ENCODE peak calls at places on chromosomes 2 and 18, in five cellular contexts. Y is GM10248, R is endothelial cell, U is RWPE1, L is PC-3. S is an unnamed sample.

GRCh38 chr2:75604479-75604878 is 42.1 kb upstream of the MRPL19 start:
- DNase-seq in Y (no peak), R (no peak), U (no peak), L (peak), S (no peak)

GRCh38 chr2:238257786-238258700 is 18.2 kb upstream of the HES6 start:
- DNase-seq in Y (no peak), R (no peak), U (no peak), L (no peak), S (no peak)

GRCh38 chr2:43105586-43106562 is 120.5 kb downstream of the ZFP36L2 start:
- DNase-seq in Y (peak), R (no peak), U (no peak), L (peak), S (peak)

GRCh38 chr18:10927980-10928605 is 221.3 kb downstream of the PIEZO2 start:
- DNase-seq in Y (peak), R (no peak), U (no peak), L (no peak), S (peak)

GRCh38 chr2:74553892-74554820 is at the start of the genes DOK1 and LOXL3:
- DNase-seq in Y (peak), R (peak), U (peak), L (peak), S (peak)

GRCh38 chr2:105409717-105410116 is 10.9 kb upstream of the FHL2 start:
- DNase-seq in Y (no peak), R (no peak), U (peak), L (peak), S (no peak)

GRCh38 chr2:5453648-5454390 is 238.4 kb upstream of the SOX11 start:
- DNase-seq in Y (no peak), R (no peak), U (no peak), L (no peak), S (no peak)

GRCh38 chr18:48274301-48274700 is 134.9 kb downstream of the ZBTB7C start:
- DNase-seq in Y (no peak), R (no peak), U (no peak), L (peak), S (no peak)

GRCh38 chr2:35374845-35375244 is 980.7 kb upstream of the CRIM1 start:
- DNase-seq in Y (no peak), R (no peak), U (no peak), L (no peak), S (no peak)

GRCh38 chr2:86499326-86499725 is 58.2 kb downstream of the KDM3A start:
- DNase-seq in Y (no peak), R (no peak), U (no peak), L (peak), S (no peak)

GRCh38 chr2:238094438-238095022 is 5.6 kb upstream of the ESPNL start:
- DNase-seq in Y (no peak), R (no peak), U (no peak), L (no peak), S (no peak)

GRCh38 chr2:97766567-97766966 is 53.2 kb downstream of the ZAP70 start:
- DNase-seq in Y (no peak), R (no peak), U (no peak), L (no peak), S (no peak)

GRCh38 chr2:152480870-152481269 is 145.9 kb downstream of the FMNL2 start:
- DNase-seq in Y (no peak), R (no peak), U (no peak), L (no peak), S (no peak)

GRCh38 chr2:75592028-75592427 is 31.3 kb upstream of the EVA1A start:
- DNase-seq in Y (no peak), R (no peak), U (peak), L (peak), S (no peak)

GRCh38 chr2:226799211-226799975 is at the start of gene IRS1:
- DNase-seq in Y (peak), R (peak), U (peak), L (peak), S (peak)

GRCh38 chr2:218378053-218378452 is 4.0 kb upstream of the SLC11A1 start:
- DNase-seq in Y (no peak), R (no peak), U (no peak), L (no peak), S (no peak)

GRCh38 chr2:60516383-60516811 is 37.1 kb downstream of the BCL11A start:
- DNase-seq in Y (no peak), R (no peak), U (no peak), L (peak), S (no peak)

GRCh38 chr2:102383722-102384121 is 28.1 kb downstream of the IL18R1 start:
- DNase-seq in Y (no peak), R (no peak), U (no peak), L (no peak), S (no peak)

GRCh38 chr2:42230891-42231290 is 61.7 kb downstream of the EML4 start:
- DNase-seq in Y (no peak), R (no peak), U (no peak), L (no peak), S (no peak)

GRCh38 chr18:59189746-59190145 is 30.2 kb upstream of the GRP start:
- DNase-seq in Y (no peak), R (no peak), U (no peak), L (no peak), S (no peak)

GRCh38 chr2:187009483-187010239 is 160.7 kb upstream of the ZSWIM2 start:
- DNase-seq in Y (no peak), R (no peak), U (peak), L (peak), S (no peak)

GRCh38 chr2:8886197-8886508 is 48.7 kb upstream of the KIDINS220 start:
- DNase-seq in Y (no peak), R (no peak), U (no peak), L (no peak), S (no peak)

GRCh38 chr2:233013027-233013461 is at the start of gene NGEF:
- DNase-seq in Y (no peak), R (no peak), U (no peak), L (no peak), S (no peak)

GRCh38 chr2:222982909-222983265 is 69.1 kb upstream of the KCNE4 start:
- DNase-seq in Y (no peak), R (no peak), U (no peak), L (no peak), S (no peak)

GRCh38 chr2:128442891-128443302 is 124.2 kb upstream of the HS6ST1 start:
- DNase-seq in Y (no peak), R (peak), U (no peak), L (no peak), S (no peak)

GRCh38 chr2:71938108-71938507 is 209.6 kb downstream of the CYP26B1 start:
- DNase-seq in Y (no peak), R (no peak), U (no peak), L (no peak), S (no peak)

GRCh38 chr18:47754311-47755101 is 176.0 kb downstream of the SMAD2 start:
- DNase-seq in Y (peak), R (peak), U (no peak), L (peak), S (peak)

GRCh38 chr18:60503166-60503565 is 130.6 kb upstream of the MC4R start:
- DNase-seq in Y (no peak), R (no peak), U (no peak), L (no peak), S (no peak)
- TF ChIP-seq CTCF in Y (no peak), R (no peak), U (no peak), L (no peak), S (no peak)

DNA sequence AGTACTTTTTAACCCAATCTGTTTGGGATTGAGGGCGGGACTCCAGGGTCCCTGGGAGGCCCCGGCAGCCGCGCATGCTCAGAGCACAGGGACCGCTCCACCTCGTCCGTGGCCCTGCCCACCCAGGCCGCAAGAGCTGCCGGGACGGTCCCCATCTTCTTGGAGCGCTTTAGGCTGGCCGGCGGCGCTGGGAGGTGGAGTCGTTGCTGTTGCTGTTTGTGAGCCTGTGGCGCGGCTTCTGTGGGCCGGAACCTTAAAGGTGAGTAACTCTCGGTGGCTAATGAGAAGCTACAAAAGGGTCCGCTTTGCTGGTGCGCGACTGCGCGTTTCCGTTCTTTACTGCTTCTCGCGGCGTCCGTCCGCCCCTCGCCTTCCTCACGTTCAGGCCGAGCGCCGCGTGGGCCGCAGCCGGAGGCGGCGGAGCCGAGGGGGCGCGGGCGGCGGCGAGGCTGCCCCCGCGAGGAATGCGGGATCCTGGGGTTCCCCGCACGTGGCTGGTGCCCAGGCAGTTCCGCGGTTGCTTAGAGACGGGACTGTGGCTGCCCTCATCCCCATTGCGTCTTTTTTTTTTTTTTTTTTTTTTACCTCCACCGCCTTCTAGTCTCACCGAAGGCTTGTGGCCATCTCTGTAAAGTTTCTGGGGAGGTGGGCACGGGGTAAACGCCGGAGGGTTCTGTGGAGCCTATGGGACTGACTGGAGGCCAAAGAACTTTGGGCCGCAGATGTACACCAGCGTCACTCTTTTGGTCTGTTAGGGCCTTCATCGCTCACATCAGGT is at the start of gene SSB:
- DNase-seq in Y (peak), R (peak), U (peak), L (peak), S (peak)
- TF ChIP-seq CTCF in Y (no peak), R (no peak), U (no peak), L (no peak), S (no peak)

DNA sequence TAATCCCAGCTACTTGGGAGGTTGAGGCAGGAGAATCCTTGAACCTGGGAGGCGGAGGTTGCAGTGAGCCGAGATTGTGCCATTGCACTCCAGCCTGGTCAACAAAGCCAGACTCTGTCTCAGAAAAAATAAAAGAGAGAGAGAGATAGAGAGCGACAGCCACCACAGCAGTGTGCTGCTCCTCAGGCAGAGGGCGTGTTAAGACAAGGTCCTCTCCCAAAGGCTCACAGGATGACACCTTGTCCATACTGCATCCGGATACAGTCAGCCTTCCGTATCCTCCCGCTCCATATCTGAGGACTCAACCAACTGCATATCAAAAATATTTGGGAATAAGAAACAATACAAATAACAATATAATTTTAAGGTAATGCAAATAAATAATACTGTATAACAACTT is 20.1 kb downstream of the ARL4C start:
- DNase-seq in Y (no peak), R (no peak), U (no peak), L (no peak), S (no peak)
- TF ChIP-seq CTCF in Y (no peak), R (no peak), U (no peak), L (no peak), S (no peak)

DNA sequence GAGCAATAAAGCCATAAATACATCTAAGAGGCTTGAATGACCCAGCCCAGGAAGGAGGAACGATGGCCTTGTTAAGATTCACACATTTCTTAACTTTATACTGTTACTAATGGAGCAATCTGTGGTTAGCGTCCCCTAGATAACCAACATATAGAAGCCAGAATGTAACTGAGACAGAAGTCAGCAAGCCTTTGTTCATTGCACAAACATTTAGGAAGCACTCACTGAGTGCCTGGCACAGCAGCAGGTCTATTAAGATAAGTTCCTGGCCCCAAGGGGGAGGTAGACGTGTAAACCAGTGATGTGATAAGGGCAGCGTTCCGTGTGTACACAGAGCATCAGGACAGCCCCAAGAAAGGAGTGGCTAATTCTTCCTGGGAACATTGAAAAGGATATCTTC is 63.6 kb upstream of the ATL2 start:
- DNase-seq in Y (no peak), R (no peak), U (no peak), L (no peak), S (no peak)
- TF ChIP-seq CTCF in Y (no peak), R (no peak), U (no peak), L (no peak), S (no peak)

GRCh38 chr2:124534015-124534414 is 508.9 kb downstream of the CNTNAP5 start:
- DNase-seq in Y (no peak), R (no peak), U (no peak), L (no peak), S (no peak)

GRCh38 chr2:124524155-124524910 is 499.2 kb downstream of the CNTNAP5 start:
- DNase-seq in Y (no peak), R (no peak), U (no peak), L (no peak), S (no peak)

GRCh38 chr2:124533226-124533954 is 508.3 kb downstream of the CNTNAP5 start:
- DNase-seq in Y (no peak), R (no peak), U (no peak), L (no peak), S (no peak)

DNA sequence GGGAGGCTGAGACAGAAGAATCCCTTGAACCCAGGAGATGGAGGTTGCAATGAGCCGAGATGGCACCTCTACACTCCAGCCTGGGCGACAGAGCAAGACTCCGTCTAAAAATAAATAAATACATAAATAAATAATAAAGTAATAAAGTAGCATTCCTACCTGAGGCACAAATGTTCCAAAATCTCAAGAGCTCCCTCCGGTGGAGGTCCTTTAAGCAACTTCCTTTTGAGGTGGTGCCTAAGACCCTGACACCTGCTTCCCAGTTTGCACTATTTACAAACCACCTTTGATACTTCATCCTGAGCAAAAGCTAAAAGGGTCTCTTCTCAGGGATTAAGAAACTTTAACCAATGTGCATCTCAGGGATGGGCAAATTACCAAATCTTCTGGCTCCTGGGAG is 505.1 kb downstream of the CNTNAP5 start:
- DNase-seq in Y (no peak), R (no peak), U (no peak), L (no peak), S (no peak)
- TF ChIP-seq CTCF in Y (no peak), R (no peak), U (no peak), L (no peak), S (no peak)

S was measured in GM20000.